ENCODE peak calls at places on chromosomes 13 and 19, in nine cellular contexts. R is activated T-cell treated with anti-CD3 and anti-CD28 coated beads for 1 hour; X is A549; K is iris pigment epithelial cell; A is G401; S is activated CD4-positive, alpha-beta T cell treated with anti-CD3 and anti-CD28 coated beads, Interleukin-2, amount 50 U/mL, for 1 hour; W is spleen; C is A172; U is RWPE1. J is an unnamed sample.

GRCh38 chr13:107202371-107203023 is 634.6 kb upstream of the ARGLU1 start:
- DNase-seq in R (no peak), X (no peak), K (peak), A (no peak), S (no peak), W (no peak), C (no peak), U (peak), J (no peak)

GRCh38 chr13:27578121-27579030 is 42.0 kb downstream of the LNX2 start:
- DNase-seq in R (no peak), X (peak), K (peak), A (no peak), S (no peak), W (no peak), C (peak), U (peak), J (no peak)

GRCh38 chr13:112616586-112617381 is 28.8 kb upstream of the TUBGCP3 start:
- DNase-seq in R (no peak), X (peak), K (peak), A (peak), S (no peak), W (peak), C (peak), U (no peak), J (peak)

GRCh38 chr13:87903568-87903967 is 232.4 kb downstream of the SLITRK5 start:
- DNase-seq in R (no peak), X (no peak), K (no peak), A (no peak), S (no peak), W (no peak), C (no peak), U (no peak), J (no peak)

GRCh38 chr13:45119469-45119989 is 781 bp upstream of the GTF2F2 start:
- DNase-seq in R (peak), X (no peak), K (peak), A (no peak), S (peak), W (no peak), C (no peak), U (no peak), J (no peak)

GRCh38 chr13:42075517-42075916 is 27.1 kb downstream of the DGKH start:
- DNase-seq in R (no peak), X (no peak), K (no peak), A (no peak), S (no peak), W (no peak), C (no peak), U (no peak), J (no peak)

GRCh38 chr19:2270157-2270571 is 11.8 kb downstream of the PEAK3 start:
- DNase-seq in R (no peak), X (no peak), K (no peak), A (no peak), S (peak), W (peak), C (no peak), U (no peak), J (no peak)

GRCh38 chr19:31214086-31214485 is 135.2 kb downstream of the TSHZ3 start:
- DNase-seq in R (peak), X (peak), K (peak), A (no peak), S (peak), W (peak), C (peak), U (peak), J (peak)

GRCh38 chr19:57171551-57172081 is 4.3 kb upstream of the DUXA start:
- DNase-seq in R (no peak), X (no peak), K (peak), A (peak), S (peak), W (peak), C (no peak), U (peak), J (no peak)

GRCh38 chr13:46172531-46172991 is 9.4 kb downstream of the LCP1 start:
- DNase-seq in R (no peak), X (no peak), K (no peak), A (no peak), S (peak), W (peak), C (peak), U (no peak), J (no peak)

GRCh38 chr13:52686381-52686780 is 33.7 kb downstream of the SUGT1 start:
- DNase-seq in R (no peak), X (no peak), K (peak), A (no peak), S (no peak), W (no peak), C (no peak), U (no peak), J (peak)

GRCh38 chr13:71860547-71861131 is 6.4 kb downstream of the DACH1 start:
- DNase-seq in R (no peak), X (no peak), K (no peak), A (no peak), S (no peak), W (no peak), C (no peak), U (no peak), J (no peak)

GRCh38 chr13:112073245-112074138 is 6.5 kb downstream of the SOX1 start:
- DNase-seq in R (no peak), X (no peak), K (no peak), A (no peak), S (no peak), W (no peak), C (no peak), U (no peak), J (no peak)

GRCh38 chr13:51579676-51580075 is 4.6 kb upstream of the WDFY2 start:
- DNase-seq in R (no peak), X (no peak), K (no peak), A (no peak), S (no peak), W (no peak), C (no peak), U (no peak), J (no peak)

GRCh38 chr13:33353210-33353609 is 67.7 kb upstream of the STARD13 start:
- DNase-seq in R (no peak), X (no peak), K (no peak), A (no peak), S (no peak), W (peak), C (no peak), U (no peak), J (no peak)

GRCh38 chr13:33351324-33351723 is 65.8 kb upstream of the STARD13 start:
- DNase-seq in R (no peak), X (peak), K (peak), A (no peak), S (no peak), W (no peak), C (peak), U (no peak), J (peak)

GRCh38 chr13:71602327-71602726 is 264.7 kb downstream of the DACH1 start:
- DNase-seq in R (no peak), X (no peak), K (no peak), A (no peak), S (no peak), W (no peak), C (no peak), U (no peak), J (no peak)

GRCh38 chr13:49690133-49690989 is 925 bp downstream of the EBPL start:
- DNase-seq in R (no peak), X (peak), K (peak), A (no peak), S (no peak), W (no peak), C (peak), U (no peak), J (no peak)

GRCh38 chr19:38392707-38393308 is 4.3 kb downstream of the SPRED3 start:
- DNase-seq in R (no peak), X (peak), K (peak), A (no peak), S (no peak), W (no peak), C (peak), U (no peak), J (peak)

J was measured in RCC 7860.